ENCODE peak calls at places on chromosomes 3 and 15, in four cellular contexts. One of them, this sample, is unnamed.

GRCh38 chr3:174303911-174304541 is 555.1 kb upstream of the NAALADL2 start:
- DNase-seq in A549: no peak
- DNase-seq in H7: no peak
- DNase-seq in kidney epithelial cell: no peak
- DNase-seq in this sample: no peak

GRCh38 chr3:135627057-135627456 is 338.5 kb upstream of the PPP2R3A start:
- DNase-seq in A549: no peak
- DNase-seq in H7: no peak
- DNase-seq in kidney epithelial cell: no peak
- DNase-seq in this sample: no peak

GRCh38 chr3:6644070-6644929 is 216.6 kb upstream of the GRM7 start:
- DNase-seq in A549: no peak
- DNase-seq in H7: no peak
- DNase-seq in kidney epithelial cell: no peak
- DNase-seq in this sample: no peak

GRCh38 chr15:63907521-63907920 is 73.8 kb upstream of the HERC1 start:
- DNase-seq in A549: no peak
- DNase-seq in H7: no peak
- DNase-seq in kidney epithelial cell: no peak
- DNase-seq in this sample: no peak

GRCh38 chr3:117721866-117722265 is 1012.3 kb downstream of the TUSC7 start:
- DNase-seq in A549: no peak
- DNase-seq in H7: no peak
- DNase-seq in kidney epithelial cell: no peak
- DNase-seq in this sample: no peak

GRCh38 chr3:132726341-132726823 is 4.2 kb upstream of the NPHP3 start:
- DNase-seq in A549: peak; percentile 7
- DNase-seq in H7: peak; percentile 46
- DNase-seq in kidney epithelial cell: no peak
- DNase-seq in this sample: no peak

GRCh38 chr3:27253831-27254230 is 115.4 kb downstream of the NEK10 start:
- DNase-seq in A549: peak; percentile 32
- DNase-seq in H7: peak; percentile 58
- DNase-seq in kidney epithelial cell: no peak
- DNase-seq in this sample: no peak

GRCh38 chr3:16866447-16867025 is 18.2 kb upstream of the PLCL2 start:
- DNase-seq in A549: no peak
- DNase-seq in H7: no peak
- DNase-seq in kidney epithelial cell: peak; percentile 48
- DNase-seq in this sample: no peak

GRCh38 chr15:52680041-52680391 is 828 bp upstream of the ATOSA start:
- DNase-seq in A549: no peak
- DNase-seq in H7: no peak
- DNase-seq in kidney epithelial cell: no peak
- DNase-seq in this sample: no peak

GRCh38 chr15:50353999-50354837 is 780 bp downstream of the GABPB1 start:
- DNase-seq in A549: peak; percentile 40
- DNase-seq in H7: peak; percentile 75
- DNase-seq in kidney epithelial cell: peak; percentile 52
- DNase-seq in this sample: peak; percentile 56

GRCh38 chr3:137032465-137033120 is 74.8 kb downstream of the IL20RB start:
- DNase-seq in A549: peak; percentile 68
- DNase-seq in H7: peak; percentile 81
- DNase-seq in kidney epithelial cell: peak; percentile 42
- DNase-seq in this sample: no peak

GRCh38 chr3:32246079-32246675 is 7.7 kb downstream of the CMTM8 start:
- DNase-seq in A549: no peak
- DNase-seq in H7: peak; percentile 17
- DNase-seq in kidney epithelial cell: no peak
- DNase-seq in this sample: no peak

GRCh38 chr15:77032052-77032646 is 37.2 kb downstream of the PSTPIP1 start:
- DNase-seq in A549: no peak
- DNase-seq in H7: peak; percentile 46
- DNase-seq in kidney epithelial cell: no peak
- DNase-seq in this sample: no peak

GRCh38 chr3:98952404-98952803 is 50.9 kb upstream of the DCBLD2 start:
- DNase-seq in A549: no peak
- DNase-seq in H7: no peak
- DNase-seq in kidney epithelial cell: no peak
- DNase-seq in this sample: no peak

GRCh38 chr3:150216041-150216811 is 191.9 kb upstream of the TSC22D2 start:
- DNase-seq in A549: no peak
- DNase-seq in H7: no peak
- DNase-seq in kidney epithelial cell: no peak
- DNase-seq in this sample: no peak

GRCh38 chr3:52230461-52230860 is 5.0 kb upstream of the TLR9 start:
- DNase-seq in A549: no peak
- DNase-seq in H7: no peak
- DNase-seq in kidney epithelial cell: no peak
- DNase-seq in this sample: no peak

GRCh38 chr3:177483182-177483967 is 286.1 kb upstream of the TBL1XR1 start:
- DNase-seq in A549: no peak
- DNase-seq in H7: peak; percentile 40
- DNase-seq in kidney epithelial cell: no peak
- DNase-seq in this sample: no peak

GRCh38 chr3:140432176-140432753 is 245.6 kb upstream of the TRIM42 start:
- DNase-seq in A549: no peak
- DNase-seq in H7: no peak
- DNase-seq in kidney epithelial cell: peak; percentile 61
- DNase-seq in this sample: no peak

GRCh38 chr15:29558261-29558660 is 264.0 kb downstream of the TJP1 start:
- DNase-seq in A549: no peak
- DNase-seq in H7: no peak
- DNase-seq in kidney epithelial cell: no peak
- DNase-seq in this sample: no peak

GRCh38 chr3:24763421-24763820 is 268.8 kb upstream of the THRB start:
- DNase-seq in A549: no peak
- DNase-seq in H7: no peak
- DNase-seq in kidney epithelial cell: peak; percentile 12
- DNase-seq in this sample: no peak

GRCh38 chr3:130081371-130081881 is at the start of gene ALG1L2:
- DNase-seq in A549: no peak
- DNase-seq in H7: no peak
- DNase-seq in kidney epithelial cell: no peak
- DNase-seq in this sample: no peak
- H3K4me3 ChIP-seq in A549: no peak within 1 kb of the TSS
- H3K4me3 ChIP-seq in H7: no peak within 1 kb of the TSS
- H3K4me3 ChIP-seq in kidney epithelial cell: no peak within 1 kb of the TSS
- H3K4me3 ChIP-seq in this sample: no peak within 1 kb of the TSS

DNA sequence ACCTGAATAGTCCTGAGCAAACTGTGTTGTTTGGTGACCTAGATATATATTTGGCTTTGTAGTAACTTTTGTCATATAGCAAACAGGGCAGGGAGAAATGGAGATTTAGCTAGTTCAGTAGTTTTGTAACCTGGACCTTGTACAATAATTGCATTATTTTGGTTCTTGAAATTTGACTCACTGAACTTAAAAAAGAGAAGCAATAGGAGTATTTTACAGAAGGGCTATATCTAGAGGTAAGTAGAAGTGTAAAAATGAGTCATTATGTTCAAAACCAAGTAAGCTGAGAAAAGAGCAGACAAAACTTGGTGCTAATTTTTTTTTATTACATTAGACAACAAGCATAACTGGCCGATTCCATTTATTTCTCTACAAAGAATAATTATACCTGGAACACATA is 505.4 kb downstream of the ZIC1 start:
- DNase-seq in A549: no peak
- DNase-seq in H7: no peak
- DNase-seq in kidney epithelial cell: no peak
- DNase-seq in this sample: no peak
- H3K4me3 ChIP-seq in A549: no peak overlapping the region
- H3K4me3 ChIP-seq in H7: no peak overlapping the region
- H3K4me3 ChIP-seq in kidney epithelial cell: no peak overlapping the region
- H3K4me3 ChIP-seq in this sample: no peak overlapping the region

GRCh38 chr15:40925863-40926658 is 3.1 kb upstream of the DLL4 start:
- DNase-seq in A549: no peak
- DNase-seq in H7: peak; percentile 90
- DNase-seq in kidney epithelial cell: no peak
- DNase-seq in this sample: no peak

GRCh38 chr15:40928351-40928974 is 677 bp upstream of the DLL4 start:
- DNase-seq in A549: no peak
- DNase-seq in H7: peak; percentile 96
- DNase-seq in kidney epithelial cell: no peak
- DNase-seq in this sample: no peak

GRCh38 chr15:40927497-40928346 is 1.4 kb upstream of the DLL4 start:
- DNase-seq in A549: no peak
- DNase-seq in H7: peak; percentile 87
- DNase-seq in kidney epithelial cell: no peak
- DNase-seq in this sample: no peak

GRCh38 chr15:40925495-40925862 is 3.7 kb upstream of the DLL4 start:
- DNase-seq in A549: no peak
- DNase-seq in H7: no peak
- DNase-seq in kidney epithelial cell: no peak
- DNase-seq in this sample: no peak

DNA sequence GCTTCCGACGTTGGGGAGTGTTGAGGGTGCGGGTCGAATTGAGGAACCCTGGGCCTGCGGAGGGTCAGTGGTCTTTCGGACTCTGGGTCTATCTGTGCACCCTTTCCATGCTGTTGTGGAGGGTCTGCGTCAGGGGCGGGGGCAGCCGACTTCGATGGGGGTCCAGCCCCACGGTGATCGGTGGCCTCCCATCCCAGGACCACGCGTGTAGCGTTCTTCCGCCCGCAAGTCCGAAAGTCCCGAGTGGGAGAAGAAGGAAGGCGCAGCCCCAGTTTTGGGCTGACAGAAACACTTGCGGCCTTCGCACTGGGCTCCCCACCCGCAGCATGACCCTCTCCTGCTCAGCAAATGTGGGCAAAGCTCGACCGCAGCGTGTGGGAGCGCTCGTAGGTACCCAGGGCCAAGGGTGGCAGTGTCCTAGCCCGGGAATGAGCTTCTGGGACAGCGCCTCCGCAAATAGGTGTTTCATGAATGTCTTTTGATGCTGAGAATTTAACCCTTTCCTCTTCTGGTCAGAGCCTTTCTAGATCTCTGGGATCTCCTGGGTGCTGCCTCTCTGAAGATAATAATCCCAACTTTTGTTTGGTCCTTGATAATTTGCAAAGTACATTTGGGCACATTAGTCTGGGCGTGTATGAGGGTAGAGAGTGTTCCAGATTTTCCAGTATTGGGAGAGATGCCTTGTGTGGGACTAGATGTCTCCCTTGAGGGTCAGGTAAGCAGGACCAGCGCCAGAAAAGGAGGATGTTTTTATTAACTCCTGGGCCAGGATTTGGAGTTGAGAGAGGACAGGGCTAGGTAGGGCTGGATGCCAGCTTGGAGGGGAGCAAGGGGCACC is 2.3 kb upstream of the DLL4 start:
- DNase-seq in A549: no peak
- DNase-seq in H7: peak; percentile 72
- DNase-seq in kidney epithelial cell: no peak
- DNase-seq in this sample: no peak
- H3K4me3 ChIP-seq in A549: no peak overlapping the region
- H3K4me3 ChIP-seq in H7: peak overlapping the region; percentile 41
- H3K4me3 ChIP-seq in kidney epithelial cell: no peak overlapping the region
- H3K4me3 ChIP-seq in this sample: no peak overlapping the region

DNA sequence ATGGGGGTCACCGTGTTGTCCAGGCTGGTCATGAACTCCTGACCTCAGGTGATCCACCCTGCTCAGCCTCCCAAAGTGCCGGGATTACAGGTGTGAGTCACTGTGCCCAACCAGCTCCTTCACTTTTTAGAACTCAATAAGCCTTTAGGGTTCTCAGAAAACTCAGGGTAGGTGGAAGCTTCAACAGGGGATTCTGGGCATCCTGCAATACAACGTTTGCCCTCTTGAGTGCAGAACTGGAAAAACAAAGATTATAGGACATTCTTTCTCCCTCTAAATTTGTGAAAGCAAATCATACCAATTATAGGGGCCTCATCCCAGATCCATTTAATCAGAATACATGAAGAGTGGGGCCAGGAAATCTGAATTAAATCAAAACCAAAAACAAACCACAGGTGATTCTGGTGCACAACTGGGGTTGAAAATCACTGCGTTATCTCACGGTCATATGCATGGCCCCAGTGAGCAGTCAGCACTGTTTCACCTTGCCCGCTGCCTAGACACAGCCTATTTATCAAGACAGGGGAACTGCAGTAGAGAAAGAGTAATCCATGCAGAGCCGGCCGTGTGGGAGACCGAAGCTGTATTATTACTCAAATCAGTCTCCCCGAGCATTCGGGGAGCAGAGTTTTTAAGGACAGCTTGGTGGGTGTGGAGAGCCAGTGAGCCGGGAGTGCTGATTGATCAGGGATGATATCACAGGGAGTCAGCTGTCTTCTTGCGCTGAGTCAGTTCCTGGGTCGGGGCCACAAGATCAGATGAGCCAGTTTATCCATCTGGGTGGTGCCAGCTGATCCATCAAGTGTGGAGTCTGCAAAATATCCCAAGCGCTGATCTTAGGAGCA is 58.4 kb downstream of the TMEM44 start:
- DNase-seq in A549: no peak
- DNase-seq in H7: no peak
- DNase-seq in kidney epithelial cell: no peak
- DNase-seq in this sample: no peak
- H3K4me3 ChIP-seq in A549: no peak overlapping the region
- H3K4me3 ChIP-seq in H7: no peak overlapping the region
- H3K4me3 ChIP-seq in kidney epithelial cell: no peak overlapping the region
- H3K4me3 ChIP-seq in this sample: no peak overlapping the region

GRCh38 chr3:12891985-12892839 is 50.8 kb upstream of the RPL32 start:
- DNase-seq in A549: peak; percentile 62
- DNase-seq in H7: peak; percentile 83
- DNase-seq in kidney epithelial cell: no peak
- DNase-seq in this sample: no peak
- H3K4me3 ChIP-seq in A549: no peak overlapping the region
- H3K4me3 ChIP-seq in H7: no peak overlapping the region
- H3K4me3 ChIP-seq in kidney epithelial cell: no peak overlapping the region
- H3K4me3 ChIP-seq in this sample: no peak overlapping the region

This sample was measured in BJ.